ENCODE peak calls at places on chromosome 3, in five cellular contexts. One of them, this sample, is unnamed.

GRCh38 chr3:129195731-129196256 is 12.1 kb upstream of the CNBP start:
- DNase-seq in CD8-positive, alpha-beta T cell: no peak
- DNase-seq in astrocyte of the spinal cord: peak
- DNase-seq in hepatocyte: peak
- DNase-seq in brain microvascular endothelial cell: peak
- DNase-seq in this sample: peak

GRCh38 chr3:57896046-57896445 is 112.2 kb upstream of the FLNB start:
- DNase-seq in CD8-positive, alpha-beta T cell: no peak
- DNase-seq in astrocyte of the spinal cord: no peak
- DNase-seq in hepatocyte: no peak
- DNase-seq in brain microvascular endothelial cell: no peak
- DNase-seq in this sample: no peak

GRCh38 chr3:71185733-71186455 is 397.6 kb downstream of the FOXP1 start:
- DNase-seq in CD8-positive, alpha-beta T cell: peak
- DNase-seq in astrocyte of the spinal cord: peak
- DNase-seq in hepatocyte: peak
- DNase-seq in brain microvascular endothelial cell: peak
- DNase-seq in this sample: no peak

GRCh38 chr3:96865605-96866004 is 51.2 kb downstream of the EPHA6 start:
- DNase-seq in CD8-positive, alpha-beta T cell: no peak
- DNase-seq in astrocyte of the spinal cord: no peak
- DNase-seq in hepatocyte: no peak
- DNase-seq in brain microvascular endothelial cell: no peak
- DNase-seq in this sample: no peak

GRCh38 chr3:58683001-58683845 is 16.6 kb upstream of the FAM3D start:
- DNase-seq in CD8-positive, alpha-beta T cell: no peak
- DNase-seq in astrocyte of the spinal cord: peak
- DNase-seq in hepatocyte: no peak
- DNase-seq in brain microvascular endothelial cell: peak
- DNase-seq in this sample: peak

GRCh38 chr3:12897537-12898289 is 56.3 kb upstream of the RPL32 start:
- DNase-seq in CD8-positive, alpha-beta T cell: no peak
- DNase-seq in astrocyte of the spinal cord: peak
- DNase-seq in hepatocyte: no peak
- DNase-seq in brain microvascular endothelial cell: no peak
- DNase-seq in this sample: no peak

GRCh38 chr3:47908744-47909143 is 105.8 kb downstream of the DHX30 start:
- DNase-seq in CD8-positive, alpha-beta T cell: no peak
- DNase-seq in astrocyte of the spinal cord: peak
- DNase-seq in hepatocyte: no peak
- DNase-seq in brain microvascular endothelial cell: no peak
- DNase-seq in this sample: no peak

GRCh38 chr3:42572278-42572677 is 9.5 kb downstream of the SEC22C start:
- DNase-seq in CD8-positive, alpha-beta T cell: peak
- DNase-seq in astrocyte of the spinal cord: no peak
- DNase-seq in hepatocyte: peak
- DNase-seq in brain microvascular endothelial cell: peak
- DNase-seq in this sample: peak

GRCh38 chr3:75332784-75333183 is 331.3 kb upstream of the FRG2C start:
- DNase-seq in CD8-positive, alpha-beta T cell: no peak
- DNase-seq in astrocyte of the spinal cord: peak
- DNase-seq in hepatocyte: no peak
- DNase-seq in brain microvascular endothelial cell: no peak
- DNase-seq in this sample: peak

GRCh38 chr3:192303235-192303634 is 424.1 kb downstream of the FGF12 start:
- DNase-seq in CD8-positive, alpha-beta T cell: no peak
- DNase-seq in astrocyte of the spinal cord: no peak
- DNase-seq in hepatocyte: no peak
- DNase-seq in brain microvascular endothelial cell: no peak
- DNase-seq in this sample: no peak

GRCh38 chr3:13204177-13204581 is 130.9 kb upstream of the IQSEC1 start:
- DNase-seq in CD8-positive, alpha-beta T cell: no peak
- DNase-seq in astrocyte of the spinal cord: no peak
- DNase-seq in hepatocyte: no peak
- DNase-seq in brain microvascular endothelial cell: no peak
- DNase-seq in this sample: no peak

GRCh38 chr3:36295206-36295760 is 85.0 kb upstream of the STAC start:
- DNase-seq in CD8-positive, alpha-beta T cell: no peak
- DNase-seq in astrocyte of the spinal cord: no peak
- DNase-seq in hepatocyte: peak
- DNase-seq in brain microvascular endothelial cell: no peak
- DNase-seq in this sample: peak

GRCh38 chr3:34387831-34388564 is 589.6 kb downstream of the PDCD6IP start:
- DNase-seq in CD8-positive, alpha-beta T cell: no peak
- DNase-seq in astrocyte of the spinal cord: no peak
- DNase-seq in hepatocyte: no peak
- DNase-seq in brain microvascular endothelial cell: no peak
- DNase-seq in this sample: no peak

GRCh38 chr3:23821858-23822257 is 16.1 kb downstream of the UBE2E1 start:
- DNase-seq in CD8-positive, alpha-beta T cell: no peak
- DNase-seq in astrocyte of the spinal cord: no peak
- DNase-seq in hepatocyte: no peak
- DNase-seq in brain microvascular endothelial cell: no peak
- DNase-seq in this sample: no peak

GRCh38 chr3:13833506-13834257 is 46.2 kb downstream of the WNT7A start:
- DNase-seq in CD8-positive, alpha-beta T cell: no peak
- DNase-seq in astrocyte of the spinal cord: no peak
- DNase-seq in hepatocyte: no peak
- DNase-seq in brain microvascular endothelial cell: no peak
- DNase-seq in this sample: no peak

GRCh38 chr3:124860599-124860998 is 26.6 kb downstream of the ITGB5 start:
- DNase-seq in CD8-positive, alpha-beta T cell: no peak
- DNase-seq in astrocyte of the spinal cord: peak
- DNase-seq in hepatocyte: peak
- DNase-seq in brain microvascular endothelial cell: peak
- DNase-seq in this sample: peak

GRCh38 chr3:107407355-107407754 is 30.1 kb downstream of the CCDC54 start:
- DNase-seq in CD8-positive, alpha-beta T cell: no peak
- DNase-seq in astrocyte of the spinal cord: no peak
- DNase-seq in hepatocyte: no peak
- DNase-seq in brain microvascular endothelial cell: no peak
- DNase-seq in this sample: no peak

GRCh38 chr3:30198162-30198561 is 408.2 kb upstream of the TGFBR2 start:
- DNase-seq in CD8-positive, alpha-beta T cell: no peak
- DNase-seq in astrocyte of the spinal cord: no peak
- DNase-seq in hepatocyte: peak
- DNase-seq in brain microvascular endothelial cell: no peak
- DNase-seq in this sample: no peak

GRCh38 chr3:27659279-27660021 is 62.7 kb downstream of the EOMES start:
- DNase-seq in CD8-positive, alpha-beta T cell: peak
- DNase-seq in astrocyte of the spinal cord: peak
- DNase-seq in hepatocyte: peak
- DNase-seq in brain microvascular endothelial cell: peak
- DNase-seq in this sample: peak

GRCh38 chr3:156614642-156615511 is 59.5 kb upstream of the TIPARP start:
- DNase-seq in CD8-positive, alpha-beta T cell: no peak
- DNase-seq in astrocyte of the spinal cord: peak
- DNase-seq in hepatocyte: no peak
- DNase-seq in brain microvascular endothelial cell: no peak
- DNase-seq in this sample: no peak

GRCh38 chr3:143307613-143308183 is 188.1 kb downstream of the CHST2 start:
- DNase-seq in CD8-positive, alpha-beta T cell: no peak
- DNase-seq in astrocyte of the spinal cord: no peak
- DNase-seq in hepatocyte: peak
- DNase-seq in brain microvascular endothelial cell: peak
- DNase-seq in this sample: peak

GRCh38 chr3:172903642-172904041 is 153.1 kb downstream of the ECT2 start:
- DNase-seq in CD8-positive, alpha-beta T cell: no peak
- DNase-seq in astrocyte of the spinal cord: no peak
- DNase-seq in hepatocyte: no peak
- DNase-seq in brain microvascular endothelial cell: no peak
- DNase-seq in this sample: no peak

GRCh38 chr3:5796541-5796940 is 609.0 kb downstream of the EDEM1 start:
- DNase-seq in CD8-positive, alpha-beta T cell: no peak
- DNase-seq in astrocyte of the spinal cord: no peak
- DNase-seq in hepatocyte: no peak
- DNase-seq in brain microvascular endothelial cell: no peak
- DNase-seq in this sample: no peak

GRCh38 chr3:119829431-119829830 is 47.5 kb downstream of the NR1I2 start:
- DNase-seq in CD8-positive, alpha-beta T cell: no peak
- DNase-seq in astrocyte of the spinal cord: no peak
- DNase-seq in hepatocyte: no peak
- DNase-seq in brain microvascular endothelial cell: no peak
- DNase-seq in this sample: no peak

GRCh38 chr3:115100172-115100571 is 46.9 kb downstream of the ZBTB20 start:
- DNase-seq in CD8-positive, alpha-beta T cell: peak
- DNase-seq in astrocyte of the spinal cord: peak
- DNase-seq in hepatocyte: peak
- DNase-seq in brain microvascular endothelial cell: peak
- DNase-seq in this sample: peak

GRCh38 chr3:24663406-24663805 is 168.8 kb upstream of the THRB start:
- DNase-seq in CD8-positive, alpha-beta T cell: no peak
- DNase-seq in astrocyte of the spinal cord: no peak
- DNase-seq in hepatocyte: no peak
- DNase-seq in brain microvascular endothelial cell: no peak
- DNase-seq in this sample: no peak

GRCh38 chr3:21331321-21331720 is 419.7 kb downstream of the ZNF385D start:
- DNase-seq in CD8-positive, alpha-beta T cell: no peak
- DNase-seq in astrocyte of the spinal cord: no peak
- DNase-seq in hepatocyte: no peak
- DNase-seq in brain microvascular endothelial cell: no peak
- DNase-seq in this sample: no peak

GRCh38 chr3:385151-385550 is 188.6 kb downstream of the CHL1 start:
- DNase-seq in CD8-positive, alpha-beta T cell: no peak
- DNase-seq in astrocyte of the spinal cord: peak
- DNase-seq in hepatocyte: peak
- DNase-seq in brain microvascular endothelial cell: peak
- DNase-seq in this sample: peak

GRCh38 chr3:1404270-1404669 is 311.4 kb downstream of the CNTN6 start:
- DNase-seq in CD8-positive, alpha-beta T cell: no peak
- DNase-seq in astrocyte of the spinal cord: peak
- DNase-seq in hepatocyte: peak
- DNase-seq in brain microvascular endothelial cell: peak
- DNase-seq in this sample: no peak

GRCh38 chr3:48119495-48120193 is 68.6 kb downstream of the CDC25A start:
- DNase-seq in CD8-positive, alpha-beta T cell: no peak
- DNase-seq in astrocyte of the spinal cord: peak
- DNase-seq in hepatocyte: no peak
- DNase-seq in brain microvascular endothelial cell: peak
- DNase-seq in this sample: peak

GRCh38 chr3:98971183-98971681 is 69.7 kb upstream of the DCBLD2 start:
- DNase-seq in CD8-positive, alpha-beta T cell: no peak
- DNase-seq in astrocyte of the spinal cord: peak
- DNase-seq in hepatocyte: no peak
- DNase-seq in brain microvascular endothelial cell: peak
- DNase-seq in this sample: peak

GRCh38 chr3:98968824-98969223 is 67.3 kb upstream of the DCBLD2 start:
- DNase-seq in CD8-positive, alpha-beta T cell: no peak
- DNase-seq in astrocyte of the spinal cord: no peak
- DNase-seq in hepatocyte: no peak
- DNase-seq in brain microvascular endothelial cell: no peak
- DNase-seq in this sample: no peak

GRCh38 chr3:98968347-98968746 is 66.9 kb upstream of the DCBLD2 start:
- DNase-seq in CD8-positive, alpha-beta T cell: no peak
- DNase-seq in astrocyte of the spinal cord: no peak
- DNase-seq in hepatocyte: no peak
- DNase-seq in brain microvascular endothelial cell: no peak
- DNase-seq in this sample: no peak

GRCh38 chr3:98967758-98968157 is 66.3 kb upstream of the DCBLD2 start:
- DNase-seq in CD8-positive, alpha-beta T cell: no peak
- DNase-seq in astrocyte of the spinal cord: no peak
- DNase-seq in hepatocyte: no peak
- DNase-seq in brain microvascular endothelial cell: no peak
- DNase-seq in this sample: no peak

GRCh38 chr3:98969295-98969694 is 67.8 kb upstream of the DCBLD2 start:
- DNase-seq in CD8-positive, alpha-beta T cell: no peak
- DNase-seq in astrocyte of the spinal cord: no peak
- DNase-seq in hepatocyte: no peak
- DNase-seq in brain microvascular endothelial cell: no peak
- DNase-seq in this sample: no peak
- H3K4me3 ChIP-seq in CD8-positive, alpha-beta T cell: no peak
- H3K4me3 ChIP-seq in astrocyte of the spinal cord: no peak
- H3K4me3 ChIP-seq in hepatocyte: no peak
- H3K4me3 ChIP-seq in brain microvascular endothelial cell: no peak
- H3K4me3 ChIP-seq in this sample: no peak

DNA sequence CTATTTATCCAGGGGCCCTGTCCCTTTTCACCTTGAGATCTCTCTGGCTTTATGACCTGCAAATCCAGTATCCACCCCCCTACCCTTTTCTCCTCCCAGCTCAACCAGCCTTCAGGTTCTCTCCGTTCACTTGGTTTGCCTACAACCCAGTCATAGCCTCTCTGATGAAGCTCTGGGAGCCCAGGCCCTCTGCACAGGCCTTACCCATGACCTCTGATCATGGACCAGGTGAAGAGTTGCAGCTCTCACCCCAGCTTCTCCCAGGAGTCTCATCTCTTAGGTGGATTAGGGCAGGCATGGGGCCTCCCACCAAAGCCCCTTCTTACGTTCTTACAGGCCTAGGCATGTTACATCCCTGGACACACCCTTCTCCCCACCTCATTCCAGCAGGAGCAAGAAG is 59.8 kb downstream of the EXOG start:
- DNase-seq in CD8-positive, alpha-beta T cell: no peak
- DNase-seq in astrocyte of the spinal cord: no peak
- DNase-seq in hepatocyte: no peak
- DNase-seq in brain microvascular endothelial cell: no peak
- DNase-seq in this sample: no peak
- H3K4me3 ChIP-seq in CD8-positive, alpha-beta T cell: no peak
- H3K4me3 ChIP-seq in astrocyte of the spinal cord: no peak
- H3K4me3 ChIP-seq in hepatocyte: no peak
- H3K4me3 ChIP-seq in brain microvascular endothelial cell: no peak
- H3K4me3 ChIP-seq in this sample: no peak

DNA sequence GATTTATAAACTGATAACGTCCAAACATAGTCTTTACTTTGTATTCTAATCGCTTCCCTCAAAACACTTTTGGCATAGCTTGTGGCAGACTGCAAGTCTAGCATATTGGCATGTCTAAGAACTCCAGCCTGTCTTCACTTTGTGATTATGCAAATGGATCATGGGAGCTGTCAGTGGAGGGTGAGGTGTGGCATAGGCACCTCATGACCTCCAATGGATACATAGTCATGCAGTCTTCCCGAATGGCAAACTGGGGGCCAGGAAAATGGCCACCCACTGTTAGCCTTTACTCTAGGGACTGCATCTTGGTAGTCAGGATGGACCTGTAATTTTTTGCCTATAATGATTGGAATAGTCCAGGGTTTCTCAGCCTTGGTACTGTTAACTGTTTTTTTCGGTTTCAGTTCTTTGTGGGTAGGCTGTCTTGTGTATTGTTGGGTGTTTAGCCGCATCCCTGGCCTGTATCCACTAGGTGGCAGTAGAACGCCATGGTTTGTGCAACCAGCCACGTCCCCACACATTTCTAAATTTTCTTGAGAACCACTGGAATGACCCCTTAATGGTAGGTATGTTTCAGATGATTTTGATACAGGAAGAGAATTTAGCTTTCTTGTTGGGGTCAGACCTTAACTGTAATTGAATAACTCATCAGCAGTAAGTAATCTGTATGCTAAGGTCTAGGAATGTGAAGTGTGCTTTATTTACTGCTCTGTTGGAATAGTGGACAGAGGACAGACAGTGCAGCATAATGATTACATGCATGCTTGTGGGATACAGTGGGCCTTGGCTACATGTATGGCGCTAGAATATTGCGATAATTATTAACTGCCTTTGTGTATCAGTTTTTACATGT is 24.6 kb upstream of the GPR171 start:
- DNase-seq in CD8-positive, alpha-beta T cell: peak
- DNase-seq in astrocyte of the spinal cord: peak
- DNase-seq in hepatocyte: peak
- DNase-seq in brain microvascular endothelial cell: peak
- DNase-seq in this sample: peak
- H3K4me3 ChIP-seq in CD8-positive, alpha-beta T cell: no peak
- H3K4me3 ChIP-seq in astrocyte of the spinal cord: no peak
- H3K4me3 ChIP-seq in hepatocyte: no peak
- H3K4me3 ChIP-seq in brain microvascular endothelial cell: peak
- H3K4me3 ChIP-seq in this sample: no peak

GRCh38 chr3:194484614-194485013 is 2.2 kb downstream of the ATP13A3 start:
- DNase-seq in CD8-positive, alpha-beta T cell: no peak
- DNase-seq in astrocyte of the spinal cord: no peak
- DNase-seq in hepatocyte: no peak
- DNase-seq in brain microvascular endothelial cell: no peak
- DNase-seq in this sample: no peak
- H3K4me3 ChIP-seq in CD8-positive, alpha-beta T cell: no peak
- H3K4me3 ChIP-seq in astrocyte of the spinal cord: peak
- H3K4me3 ChIP-seq in hepatocyte: no peak
- H3K4me3 ChIP-seq in brain microvascular endothelial cell: no peak
- H3K4me3 ChIP-seq in this sample: peak

This sample was measured in MG63.